ENCODE peak calls at places on chromosomes 5 and 9, in nine cellular contexts. U, S, V, C, A, X, J, O and G are unnamed samples.

GRCh38 chr9:8723195-8723594 is 923.6 kb upstream of the DMAC1 start:
- DNase-seq in U (no peak), S (no peak), V (no peak), C (no peak), A (no peak), X (no peak), J (no peak), O (no peak), G (no peak)

GRCh38 chr9:10613413-10613812 is 611 bp upstream of the PTPRD start:
- DNase-seq in U (no peak), S (no peak), V (no peak), C (no peak), A (no peak), X (no peak), J (no peak), O (no peak), G (no peak)

GRCh38 chr9:116792271-116792670 is 105.2 kb downstream of the TRIM32 start:
- DNase-seq in U (no peak), S (no peak), V (no peak), C (no peak), A (no peak), X (no peak), J (no peak), O (no peak), G (no peak)

GRCh38 chr5:132483661-132484385 is 6.8 kb downstream of the IRF1 start:
- DNase-seq in U (no peak), S (no peak), V (no peak), C (no peak), A (no peak), X (no peak), J (peak), O (no peak), G (no peak)

GRCh38 chr5:172453986-172454354 is 355 bp downstream of the SH3PXD2B start:
- DNase-seq in U (peak), S (no peak), V (no peak), C (peak), A (peak), X (no peak), J (peak), O (peak), G (no peak)

GRCh38 chr5:52024363-52024762 is 641.1 kb downstream of the ISL1 start:
- DNase-seq in U (no peak), S (no peak), V (no peak), C (no peak), A (no peak), X (no peak), J (no peak), O (no peak), G (no peak)

GRCh38 chr9:109781541-109782197 is 1.7 kb downstream of the PALM2AKAP2 start:
- DNase-seq in U (no peak), S (no peak), V (no peak), C (no peak), A (no peak), X (no peak), J (peak), O (no peak), G (no peak)

GRCh38 chr5:59357421-59357977 is 536.0 kb downstream of the PDE4D start:
- DNase-seq in U (no peak), S (no peak), V (no peak), C (no peak), A (no peak), X (no peak), J (no peak), O (no peak), G (no peak)

GRCh38 chr5:167030500-167031120 is 1260.8 kb upstream of the WWC1 start:
- DNase-seq in U (no peak), S (no peak), V (no peak), C (peak), A (no peak), X (no peak), J (no peak), O (peak), G (no peak)

GRCh38 chr5:149015126-149015525 is 47.7 kb downstream of the SH3TC2 start:
- DNase-seq in U (no peak), S (no peak), V (no peak), C (no peak), A (no peak), X (no peak), J (no peak), O (no peak), G (no peak)

GRCh38 chr5:152472096-152472495 is 67.0 kb upstream of the NMUR2 start:
- DNase-seq in U (no peak), S (no peak), V (no peak), C (no peak), A (no peak), X (no peak), J (no peak), O (no peak), G (no peak)

GRCh38 chr9:38362912-38363588 is 29.5 kb upstream of the ALDH1B1 start:
- DNase-seq in U (no peak), S (peak), V (no peak), C (peak), A (peak), X (peak), J (no peak), O (peak), G (peak)

GRCh38 chr9:20478780-20479179 is 143.5 kb downstream of the MLLT3 start:
- DNase-seq in U (no peak), S (no peak), V (no peak), C (no peak), A (no peak), X (no peak), J (no peak), O (no peak), G (no peak)

GRCh38 chr5:1244976-1245375 is 19.8 kb downstream of the SLC6A18 start:
- DNase-seq in U (no peak), S (peak), V (no peak), C (no peak), A (no peak), X (no peak), J (no peak), O (no peak), G (peak)

GRCh38 chr9:1837453-1838084 is 177.6 kb upstream of the SMARCA2 start:
- DNase-seq in U (no peak), S (peak), V (no peak), C (peak), A (no peak), X (no peak), J (no peak), O (peak), G (peak)

GRCh38 chr5:111200828-111201227 is 23.4 kb upstream of the CAMK4 start:
- DNase-seq in U (no peak), S (no peak), V (no peak), C (no peak), A (no peak), X (no peak), J (no peak), O (no peak), G (no peak)

GRCh38 chr5:32261198-32261597 is 51.5 kb downstream of the MTMR12 start:
- DNase-seq in U (no peak), S (no peak), V (no peak), C (peak), A (no peak), X (no peak), J (no peak), O (no peak), G (no peak)

GRCh38 chr5:77333451-77334123 is 123.1 kb downstream of the PDE8B start:
- DNase-seq in U (no peak), S (no peak), V (no peak), C (no peak), A (no peak), X (no peak), J (peak), O (no peak), G (no peak)

GRCh38 chr9:93127395-93127911 is 6.6 kb downstream of the NINJ1 start:
- DNase-seq in U (no peak), S (no peak), V (peak), C (no peak), A (peak), X (no peak), J (peak), O (no peak), G (no peak)

GRCh38 chr5:41587668-41588067 is 77.3 kb upstream of the PLCXD3 start:
- DNase-seq in U (no peak), S (no peak), V (no peak), C (no peak), A (no peak), X (no peak), J (no peak), O (no peak), G (no peak)

GRCh38 chr5:126384985-126385384 is 38.2 kb upstream of the GRAMD2B start:
- DNase-seq in U (no peak), S (peak), V (no peak), C (no peak), A (no peak), X (no peak), J (no peak), O (no peak), G (peak)

GRCh38 chr9:112921549-112921948 is 30.9 kb upstream of the SLC46A2 start:
- DNase-seq in U (no peak), S (peak), V (no peak), C (peak), A (no peak), X (no peak), J (no peak), O (no peak), G (peak)

GRCh38 chr9:8855046-8855445 is 1055.5 kb upstream of the DMAC1 start:
- DNase-seq in U (no peak), S (no peak), V (no peak), C (no peak), A (no peak), X (no peak), J (no peak), O (no peak), G (no peak)

GRCh38 chr5:141040093-141040762 is 10.9 kb upstream of the PCDHB1 start:
- DNase-seq in U (peak), S (peak), V (no peak), C (no peak), A (peak), X (no peak), J (no peak), O (peak), G (peak)

GRCh38 chr9:32395483-32396216 is 11.2 kb downstream of the ACO1 start:
- DNase-seq in U (no peak), S (peak), V (no peak), C (no peak), A (peak), X (no peak), J (peak), O (no peak), G (peak)

GRCh38 chr5:72848474-72849428 is 32.3 kb downstream of the TNPO1 start:
- DNase-seq in U (peak), S (peak), V (peak), C (peak), A (peak), X (no peak), J (peak), O (peak), G (peak)

GRCh38 chr9:130239741-130240241 is 25.8 kb upstream of the HMCN2 start:
- DNase-seq in U (no peak), S (no peak), V (no peak), C (peak), A (peak), X (no peak), J (peak), O (no peak), G (no peak)

GRCh38 chr5:173053041-173053440 is 3.1 kb upstream of the CREBRF start:
- DNase-seq in U (no peak), S (no peak), V (no peak), C (no peak), A (no peak), X (no peak), J (no peak), O (no peak), G (no peak)

GRCh38 chr9:84759300-84759750 is 89.8 kb downstream of the NTRK2 start:
- DNase-seq in U (no peak), S (peak), V (no peak), C (peak), A (no peak), X (no peak), J (no peak), O (no peak), G (peak)

GRCh38 chr5:7392401-7393024 is 3.4 kb upstream of the ADCY2 start:
- DNase-seq in U (no peak), S (peak), V (no peak), C (no peak), A (peak), X (no peak), J (no peak), O (peak), G (no peak)

GRCh38 chr5:50947892-50948683 is 281.7 kb downstream of the PARP8 start:
- DNase-seq in U (no peak), S (no peak), V (no peak), C (no peak), A (no peak), X (no peak), J (no peak), O (no peak), G (no peak)

GRCh38 chr9:70324963-70325362 is 66.2 kb downstream of the SMC5 start:
- DNase-seq in U (no peak), S (peak), V (no peak), C (no peak), A (no peak), X (no peak), J (no peak), O (no peak), G (no peak)

GRCh38 chr5:96789794-96790193 is 18.0 kb downstream of the ERAP1 start:
- DNase-seq in U (no peak), S (no peak), V (no peak), C (no peak), A (no peak), X (no peak), J (no peak), O (no peak), G (no peak)

GRCh38 chr9:100511205-100511604 is 38.3 kb downstream of the TMEFF1 start:
- DNase-seq in U (no peak), S (no peak), V (no peak), C (no peak), A (no peak), X (no peak), J (no peak), O (no peak), G (no peak)

GRCh38 chr5:179795049-179795862 is 1.5 kb downstream of the LTC4S start:
- DNase-seq in U (no peak), S (peak), V (no peak), C (peak), A (peak), X (no peak), J (peak), O (no peak), G (peak)

GRCh38 chr9:123311250-123311753 is 42.9 kb upstream of the STRBP start:
- DNase-seq in U (no peak), S (no peak), V (no peak), C (no peak), A (no peak), X (no peak), J (peak), O (no peak), G (no peak)

GRCh38 chr5:176737001-176737745 is 73.2 kb upstream of the UNC5A start:
- DNase-seq in U (peak), S (no peak), V (no peak), C (no peak), A (peak), X (no peak), J (peak), O (no peak), G (no peak)

GRCh38 chr9:134364391-134365114 is 38.3 kb downstream of the RXRA start:
- DNase-seq in U (no peak), S (no peak), V (no peak), C (peak), A (no peak), X (no peak), J (no peak), O (no peak), G (no peak)
- TF ChIP-seq CTCF in U (no peak), S (peak), V (no peak), C (no peak), A (no peak), X (peak), J (no peak), O (no peak), G (peak)

GRCh38 chr5:165560641-165561040 is 2055.2 kb downstream of the MAT2B start:
- DNase-seq in U (no peak), S (no peak), V (no peak), C (no peak), A (no peak), X (no peak), J (no peak), O (no peak), G (no peak)
- TF ChIP-seq CTCF in U (no peak), S (no peak), V (no peak), C (no peak), A (no peak), X (no peak), J (no peak), O (no peak), G (no peak)

GRCh38 chr5:14364576-14365472 is 216.8 kb upstream of the OTULINL start:
- DNase-seq in U (no peak), S (peak), V (no peak), C (no peak), A (no peak), X (no peak), J (no peak), O (no peak), G (peak)

GRCh38 chr5:14366763-14367162 is 214.8 kb upstream of the OTULINL start:
- DNase-seq in U (no peak), S (no peak), V (no peak), C (no peak), A (no peak), X (no peak), J (no peak), O (no peak), G (no peak)

GRCh38 chr5:14365831-14366435 is 215.7 kb upstream of the OTULINL start:
- DNase-seq in U (no peak), S (peak), V (no peak), C (no peak), A (no peak), X (no peak), J (no peak), O (no peak), G (no peak)

GRCh38 chr5:14362511-14362910 is 219.1 kb upstream of the OTULINL start:
- DNase-seq in U (no peak), S (no peak), V (no peak), C (no peak), A (no peak), X (no peak), J (no peak), O (no peak), G (no peak)

DNA sequence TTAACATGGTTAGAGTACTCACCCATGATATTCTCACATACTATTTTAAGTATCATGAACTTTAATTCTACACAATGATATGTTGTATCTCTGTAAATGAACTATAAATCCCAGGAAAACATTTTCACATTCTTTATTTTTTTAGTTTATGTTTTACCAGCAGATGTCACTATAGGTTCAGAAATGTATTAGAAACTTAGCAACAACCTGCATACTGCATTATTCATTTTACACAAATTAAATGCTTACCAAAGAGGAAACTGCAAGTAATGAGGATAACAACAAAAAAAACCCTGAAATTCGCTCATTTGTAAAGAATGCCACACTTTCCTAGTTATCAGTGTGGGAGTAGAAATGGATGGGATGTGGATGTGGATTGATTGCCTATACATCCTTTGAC is 217.5 kb upstream of the OTULINL start:
- DNase-seq in U (no peak), S (peak), V (no peak), C (no peak), A (no peak), X (no peak), J (no peak), O (no peak), G (no peak)
- TF ChIP-seq CTCF in U (no peak), S (no peak), V (no peak), C (no peak), A (no peak), X (no peak), J (no peak), O (no peak), G (no peak)

DNA sequence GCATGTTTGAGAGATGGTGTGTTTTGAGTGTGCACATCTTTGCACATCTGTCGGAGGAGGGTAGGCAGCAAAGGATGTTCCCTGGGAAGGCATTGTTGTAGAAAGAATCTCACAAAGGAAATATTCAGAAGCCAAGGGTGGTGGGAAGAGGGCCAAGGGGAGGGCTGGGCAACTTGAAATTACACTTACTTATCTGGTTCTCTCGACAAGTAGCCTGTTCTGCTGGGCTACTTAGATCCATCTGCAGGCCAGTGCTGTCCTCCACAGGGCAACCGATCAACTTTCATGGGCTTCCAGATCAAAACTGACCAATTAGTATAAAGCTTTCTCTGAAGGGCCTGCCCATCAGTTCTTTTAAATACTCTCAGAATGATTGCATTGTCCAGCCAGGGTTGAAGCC is 495.2 kb downstream of the GADD45G start:
- DNase-seq in U (no peak), S (no peak), V (no peak), C (no peak), A (no peak), X (no peak), J (no peak), O (no peak), G (no peak)
- TF ChIP-seq CTCF in U (no peak), S (no peak), V (no peak), C (no peak), A (no peak), X (no peak), J (no peak), O (no peak), G (no peak)

GRCh38 chr9:96025995-96026572 is 150.6 kb downstream of the ERCC6L2 start:
- DNase-seq in U (no peak), S (no peak), V (no peak), C (peak), A (no peak), X (no peak), J (no peak), O (peak), G (no peak)
- TF ChIP-seq CTCF in U (no peak), S (no peak), V (no peak), C (peak), A (no peak), X (no peak), J (no peak), O (peak), G (no peak)

GRCh38 chr5:36060516-36060885 is 6.2 kb downstream of the UGT3A2 start:
- DNase-seq in U (no peak), S (peak), V (no peak), C (no peak), A (no peak), X (no peak), J (no peak), O (no peak), G (no peak)
- TF ChIP-seq CTCF in U (no peak), S (peak), V (no peak), C (no peak), A (no peak), X (no peak), J (no peak), O (peak), G (no peak)

GRCh38 chr5:123119334-123119986 is 30.4 kb downstream of the PRDM6 start:
- DNase-seq in U (no peak), S (no peak), V (no peak), C (no peak), A (no peak), X (no peak), J (no peak), O (no peak), G (peak)
- TF ChIP-seq CTCF in U (no peak), S (no peak), V (no peak), C (no peak), A (no peak), X (no peak), J (no peak), O (no peak), G (no peak)

GRCh38 chr5:8394965-8395364 is 526.0 kb downstream of the MTRR start:
- DNase-seq in U (no peak), S (peak), V (no peak), C (no peak), A (no peak), X (no peak), J (no peak), O (no peak), G (no peak)
- TF ChIP-seq CTCF in U (no peak), S (peak), V (no peak), C (no peak), A (no peak), X (no peak), J (no peak), O (peak), G (no peak)